ENCODE peak calls at places on chromosomes 12 and 14, in ten cellular contexts. One of them, this sample, is unnamed.

GRCh38 chr12:94674835-94675234 is 24.5 kb upstream of the TMCC3 start:
- DNase-seq in CD4-positive, alpha-beta T cell: no peak
- DNase-seq in putamen: no peak
- DNase-seq in cardiac fibroblast: no peak
- DNase-seq in ACHN: no peak
- DNase-seq in tibial artery: peak
- DNase-seq in choroid plexus epithelial cell: no peak
- DNase-seq in pancreas: no peak
- DNase-seq in mesothelial cell of epicardium: no peak
- DNase-seq in neuronal stem cell: no peak
- DNase-seq in this sample: no peak

GRCh38 chr12:47797432-47797831 is 22.3 kb downstream of the HDAC7 start:
- DNase-seq in CD4-positive, alpha-beta T cell: no peak
- DNase-seq in tibial artery: no peak
- DNase-seq in mesothelial cell of epicardium: no peak
- DNase-seq in ACHN: peak
- DNase-seq in choroid plexus epithelial cell: no peak
- DNase-seq in putamen: no peak
- DNase-seq in neuronal stem cell: no peak
- DNase-seq in pancreas: no peak
- DNase-seq in cardiac fibroblast: no peak
- DNase-seq in this sample: peak

GRCh38 chr14:35355981-35356839 is 48.3 kb downstream of the NFKBIA start:
- DNase-seq in choroid plexus epithelial cell: peak
- DNase-seq in putamen: peak
- DNase-seq in ACHN: no peak
- DNase-seq in CD4-positive, alpha-beta T cell: no peak
- DNase-seq in tibial artery: no peak
- DNase-seq in cardiac fibroblast: peak
- DNase-seq in neuronal stem cell: no peak
- DNase-seq in mesothelial cell of epicardium: no peak
- DNase-seq in pancreas: no peak
- DNase-seq in this sample: no peak

GRCh38 chr12:32983332-32983731 is 86.8 kb upstream of the PKP2 start:
- DNase-seq in CD4-positive, alpha-beta T cell: no peak
- DNase-seq in putamen: no peak
- DNase-seq in choroid plexus epithelial cell: no peak
- DNase-seq in mesothelial cell of epicardium: no peak
- DNase-seq in pancreas: no peak
- DNase-seq in cardiac fibroblast: no peak
- DNase-seq in tibial artery: no peak
- DNase-seq in ACHN: no peak
- DNase-seq in neuronal stem cell: no peak
- DNase-seq in this sample: no peak

GRCh38 chr14:93142854-93143652 is 27.3 kb upstream of the ITPK1 start:
- DNase-seq in putamen: no peak
- DNase-seq in cardiac fibroblast: no peak
- DNase-seq in tibial artery: no peak
- DNase-seq in mesothelial cell of epicardium: no peak
- DNase-seq in neuronal stem cell: no peak
- DNase-seq in pancreas: no peak
- DNase-seq in CD4-positive, alpha-beta T cell: no peak
- DNase-seq in ACHN: no peak
- DNase-seq in choroid plexus epithelial cell: no peak
- DNase-seq in this sample: no peak

GRCh38 chr12:127548123-127548553 is 718.8 kb upstream of the TMEM132C start:
- DNase-seq in ACHN: no peak
- DNase-seq in putamen: no peak
- DNase-seq in neuronal stem cell: no peak
- DNase-seq in mesothelial cell of epicardium: no peak
- DNase-seq in choroid plexus epithelial cell: peak
- DNase-seq in CD4-positive, alpha-beta T cell: no peak
- DNase-seq in pancreas: no peak
- DNase-seq in cardiac fibroblast: peak
- DNase-seq in tibial artery: no peak
- DNase-seq in this sample: no peak

GRCh38 chr12:56723889-56724659 is 1.0 kb downstream of the NACA start:
- DNase-seq in CD4-positive, alpha-beta T cell: no peak
- DNase-seq in tibial artery: peak
- DNase-seq in ACHN: peak
- DNase-seq in mesothelial cell of epicardium: no peak
- DNase-seq in choroid plexus epithelial cell: peak
- DNase-seq in putamen: peak
- DNase-seq in cardiac fibroblast: peak
- DNase-seq in neuronal stem cell: no peak
- DNase-seq in pancreas: peak
- DNase-seq in this sample: peak

GRCh38 chr12:132424118-132424438 is 65.9 kb upstream of the FBRSL1 start:
- DNase-seq in putamen: peak
- DNase-seq in choroid plexus epithelial cell: no peak
- DNase-seq in tibial artery: no peak
- DNase-seq in mesothelial cell of epicardium: no peak
- DNase-seq in CD4-positive, alpha-beta T cell: no peak
- DNase-seq in neuronal stem cell: peak
- DNase-seq in ACHN: no peak
- DNase-seq in cardiac fibroblast: no peak
- DNase-seq in pancreas: no peak
- DNase-seq in this sample: peak

GRCh38 chr12:106128526-106129430 is 10.0 kb downstream of the NUAK1 start:
- DNase-seq in ACHN: no peak
- DNase-seq in pancreas: no peak
- DNase-seq in choroid plexus epithelial cell: no peak
- DNase-seq in CD4-positive, alpha-beta T cell: no peak
- DNase-seq in putamen: no peak
- DNase-seq in neuronal stem cell: no peak
- DNase-seq in cardiac fibroblast: no peak
- DNase-seq in mesothelial cell of epicardium: no peak
- DNase-seq in tibial artery: no peak
- DNase-seq in this sample: no peak

GRCh38 chr14:104094709-104095425 is 9.4 kb downstream of the ASPG start:
- DNase-seq in tibial artery: no peak
- DNase-seq in putamen: no peak
- DNase-seq in mesothelial cell of epicardium: peak
- DNase-seq in ACHN: peak
- DNase-seq in neuronal stem cell: peak
- DNase-seq in choroid plexus epithelial cell: peak
- DNase-seq in CD4-positive, alpha-beta T cell: peak
- DNase-seq in cardiac fibroblast: peak
- DNase-seq in pancreas: peak
- DNase-seq in this sample: peak

GRCh38 chr12:86929962-86930361 is 673.8 kb upstream of the MGAT4C start:
- DNase-seq in choroid plexus epithelial cell: no peak
- DNase-seq in mesothelial cell of epicardium: no peak
- DNase-seq in CD4-positive, alpha-beta T cell: no peak
- DNase-seq in neuronal stem cell: no peak
- DNase-seq in cardiac fibroblast: no peak
- DNase-seq in pancreas: no peak
- DNase-seq in ACHN: no peak
- DNase-seq in putamen: no peak
- DNase-seq in tibial artery: no peak
- DNase-seq in this sample: no peak

GRCh38 chr14:51008416-51008815 is 64.1 kb upstream of the PYGL start:
- DNase-seq in putamen: no peak
- DNase-seq in CD4-positive, alpha-beta T cell: no peak
- DNase-seq in mesothelial cell of epicardium: no peak
- DNase-seq in cardiac fibroblast: no peak
- DNase-seq in pancreas: no peak
- DNase-seq in choroid plexus epithelial cell: no peak
- DNase-seq in tibial artery: no peak
- DNase-seq in ACHN: no peak
- DNase-seq in neuronal stem cell: no peak
- DNase-seq in this sample: no peak

GRCh38 chr12:85690146-85690545 is 146.1 kb downstream of the RASSF9 start:
- DNase-seq in mesothelial cell of epicardium: no peak
- DNase-seq in CD4-positive, alpha-beta T cell: no peak
- DNase-seq in neuronal stem cell: no peak
- DNase-seq in putamen: no peak
- DNase-seq in cardiac fibroblast: no peak
- DNase-seq in ACHN: no peak
- DNase-seq in tibial artery: no peak
- DNase-seq in pancreas: no peak
- DNase-seq in choroid plexus epithelial cell: no peak
- DNase-seq in this sample: no peak

This sample was measured in neural progenitor cell.